ENCODE peak calls at places on chromosomes 4 and X, in four cellular contexts. X, N, F and W are unnamed samples.

GRCh38 chr4:54099287-54099958 is 540 bp upstream of the GSX2 start:
- DNase-seq in N (no peak), X (no peak), F (no peak), W (no peak)

GRCh38 chr4:68905598-68906237 is 45.9 kb downstream of the UGT2A3 start:
- DNase-seq in X (no peak), N (no peak), F (no peak), W (no peak)

GRCh38 chr4:48290146-48290772 is 20.6 kb upstream of the TEC start:
- DNase-seq in F (no peak), X (peak), N (peak), W (no peak)

GRCh38 chr4:186227221-186227620 is at the start of gene KLKB1:
- DNase-seq in X (no peak), N (no peak), F (no peak), W (no peak)

GRCh38 chr4:99402765-99403164 is 32.4 kb downstream of the ADH7 start:
- DNase-seq in X (no peak), N (no peak), F (no peak), W (no peak)

GRCh38 chr4:142565771-142566170 is 280.3 kb downstream of the INPP4B start:
- DNase-seq in N (no peak), X (no peak), F (no peak), W (no peak)

GRCh38 chrX:25558137-25558536 is 542.4 kb upstream of the ARX start:
- DNase-seq in X (no peak), F (no peak), N (no peak), W (no peak)

GRCh38 chrX:19535481-19535880 is 20.2 kb upstream of the MAP3K15 start:
- DNase-seq in N (peak), X (no peak), F (no peak), W (no peak)

GRCh38 chrX:41386222-41386990 is 52.4 kb downstream of the DDX3X start:
- DNase-seq in F (no peak), X (no peak), N (no peak), W (no peak)

GRCh38 chr4:8820178-8821102 is 51.2 kb downstream of the HMX1 start:
- DNase-seq in N (no peak), F (no peak), X (no peak), W (no peak)

GRCh38 chr4:78742300-78742699 is 33.9 kb upstream of the BMP2K start:
- DNase-seq in F (no peak), N (no peak), X (no peak), W (no peak)

GRCh38 chr4:25477251-25477650 is 100.2 kb downstream of the ANAPC4 start:
- DNase-seq in X (no peak), F (no peak), N (no peak), W (no peak)

GRCh38 chr4:128225148-128225547 is 62.5 kb downstream of the PGRMC2 start:
- DNase-seq in N (peak), X (no peak), F (no peak), W (no peak)

GRCh38 chr4:26076000-26076587 is 162.1 kb downstream of the SMIM20 start:
- DNase-seq in F (no peak), N (peak), X (no peak), W (no peak)

GRCh38 chrX:75547783-75548182 is 24.9 kb upstream of the ZDHHC15 start:
- DNase-seq in X (no peak), F (peak), N (peak), W (peak)

GRCh38 chrX:150544222-150544787 is 24.1 kb upstream of the MTM1 start:
- DNase-seq in N (no peak), X (peak), F (no peak), W (no peak)

GRCh38 chr4:24857996-24858395 is 54.8 kb downstream of the CCDC149 start:
- DNase-seq in N (peak), F (no peak), X (no peak), W (no peak)

GRCh38 chrX:107503996-107504395 is 54.5 kb downstream of the FRMPD3 start:
- DNase-seq in X (no peak), F (no peak), N (no peak), W (no peak)

GRCh38 chr4:125573368-125573767 is 258.6 kb downstream of the FAT4 start:
- DNase-seq in N (no peak), X (no peak), F (no peak), W (no peak)

GRCh38 chrX:82208976-82209375 is 1007.1 kb downstream of the SH3BGRL start:
- DNase-seq in N (no peak), F (no peak), X (no peak), W (no peak)

GRCh38 chrX:155857561-155857960 is 23.6 kb upstream of the VAMP7 start:
- DNase-seq in N (no peak), X (no peak), F (no peak), W (no peak)